ENCODE peak calls at places on chromosomes 1 and 21, in ten cellular contexts. W, B, O, V, J, N, K, S, T and G are unnamed samples.
A peak's percentile ranks its signal among the peaks of the same experiment; 100 is the strongest.

GRCh38 chr21:35358008-35358407 is 308.9 kb upstream of the RUNX1 start:
- DNase-seq in V (no peak), O (no peak), S (no peak), N (no peak), B (no peak), J (no peak), K (no peak), W (no peak), T (no peak), G (no peak)

GRCh38 chr21:17679002-17679600 is 66.4 kb upstream of the BTG3 start:
- DNase-seq in O (peak; percentile 68), J (no peak), K (peak; percentile 55), S (no peak), V (no peak), T (peak; percentile 41), N (peak; percentile 86), W (no peak), B (peak; percentile 74), G (peak; percentile 63)

GRCh38 chr1:165827199-165828102 is at the start of gene UCK2:
- DNase-seq in T (peak; percentile 43), W (peak; percentile 70), B (peak; percentile 84), S (peak; percentile 27), O (peak; percentile 89), N (peak; percentile 94), K (peak; percentile 87), V (peak; percentile 85), J (peak; percentile 84), G (peak; percentile 66)

GRCh38 chr1:20099533-20099932 is 19.8 kb downstream of the PLA2G2D start:
- DNase-seq in V (no peak), N (no peak), T (no peak), S (no peak), W (no peak), K (no peak), J (no peak), O (no peak), B (no peak), G (no peak)

GRCh38 chr1:43978551-43979260 is at the start of gene B4GALT2:
- DNase-seq in J (peak; percentile 45), S (peak; percentile 24), T (no peak), N (peak; percentile 79), O (peak; percentile 68), K (peak; percentile 36), V (peak; percentile 57), W (no peak), B (peak; percentile 26), G (no peak)

GRCh38 chr1:231596337-231596791 is 30.2 kb upstream of the DISC1 start:
- DNase-seq in T (no peak), K (no peak), N (peak; percentile 33), W (no peak), O (peak; percentile 40), J (no peak), S (no peak), V (no peak), B (peak; percentile 38), G (no peak)

GRCh38 chr1:214862421-214862820 is 220.1 kb upstream of the KCNK2 start:
- DNase-seq in B (peak; percentile 73), W (no peak), T (no peak), S (no peak), J (no peak), V (no peak), O (no peak), N (peak; percentile 66), K (no peak), G (peak; percentile 25)

GRCh38 chr1:68111804-68112436 is 61.5 kb upstream of the DIRAS3 start:
- DNase-seq in N (peak; percentile 92), V (peak; percentile 62), K (peak; percentile 76), B (peak; percentile 89), T (peak; percentile 83), W (peak; percentile 40), J (peak; percentile 17), S (no peak), O (peak; percentile 62), G (peak; percentile 79)

GRCh38 chr21:25857308-25858099 is 122.7 kb downstream of the GABPA start:
- DNase-seq in S (no peak), K (no peak), T (no peak), N (peak; percentile 66), W (no peak), V (no peak), B (no peak), O (no peak), J (no peak), G (no peak)

GRCh38 chr1:243582321-243582720 is 267.7 kb downstream of the AKT3 start:
- DNase-seq in B (peak; percentile 76), T (no peak), J (no peak), K (peak; percentile 14), S (no peak), N (peak; percentile 18), W (no peak), O (no peak), V (no peak), G (no peak)